ENCODE peak calls at places on chromosomes 13 and 19, in six cellular contexts. W is HT-29; I is breast epithelium; B is activated naive CD4-positive, alpha-beta T cell treated with Interleukin-2 at 50 U/mL for 16 hours; N is Caki2; K is Caco-2. E is an unnamed sample.

GRCh38 chr13:43551897-43552456 is 234.8 kb downstream of the ENOX1 start:
- DNase-seq in W (no peak), I (no peak), B (no peak), N (no peak), K (peak; percentile 34), E (no peak)

GRCh38 chr19:7766535-7766934 is 3.5 kb downstream of the CLEC4M start:
- DNase-seq in W (no peak), I (no peak), B (no peak), N (no peak), K (no peak), E (no peak)

GRCh38 chr19:49920624-49921363 is 8.2 kb upstream of the ATF5 start:
- DNase-seq in W (no peak), I (no peak), B (no peak), N (no peak), K (no peak), E (no peak)

GRCh38 chr19:14479309-14479984 is 4.3 kb upstream of the PTGER1 start:
- DNase-seq in W (no peak), I (no peak), B (no peak), N (no peak), K (no peak), E (no peak)

GRCh38 chr13:66305960-66306617 is 924.0 kb downstream of the PCDH9 start:
- DNase-seq in W (no peak), I (no peak), B (no peak), N (no peak), K (no peak), E (no peak)

GRCh38 chr13:27079421-27079958 is 92.1 kb downstream of the USP12 start:
- DNase-seq in W (no peak), I (no peak), B (no peak), N (peak; percentile 53), K (no peak), E (peak; percentile 77)

GRCh38 chr19:50658438-50659317 is 9.4 kb downstream of the C19orf81 start:
- DNase-seq in W (no peak), I (no peak), B (peak; percentile 37), N (peak; percentile 95), K (no peak), E (peak; percentile 24)

GRCh38 chr19:49855277-49855675 is 4.3 kb downstream of the PTOV1 start:
- DNase-seq in W (no peak), I (no peak), B (no peak), N (no peak), K (no peak), E (no peak)

GRCh38 chr19:46412034-46412982 is 1.1 kb downstream of the CCDC8 start:
- DNase-seq in W (no peak), I (no peak), B (no peak), N (no peak), K (no peak), E (no peak)

GRCh38 chr13:28097503-28097902 is 2.9 kb downstream of the FLT3 start:
- DNase-seq in W (no peak), I (no peak), B (no peak), N (no peak), K (no peak), E (no peak)

GRCh38 chr19:34731019-34731829 is 2.8 kb upstream of the ZNF181 start:
- DNase-seq in W (no peak), I (no peak), B (no peak), N (no peak), K (no peak), E (no peak)

GRCh38 chr13:89401209-89401810 is 1730.1 kb downstream of the SLITRK5 start:
- DNase-seq in W (peak; percentile 65), I (no peak), B (no peak), N (peak; percentile 58), K (no peak), E (peak; percentile 85)

GRCh38 chr13:80469841-80470378 is 129.0 kb upstream of the SPRY2 start:
- DNase-seq in W (no peak), I (no peak), B (no peak), N (no peak), K (no peak), E (peak; percentile 99)

GRCh38 chr13:110643768-110644421 is 28.6 kb downstream of the NAXD start:
- DNase-seq in W (no peak), I (no peak), B (no peak), N (no peak), K (no peak), E (no peak)

GRCh38 chr13:99577934-99578917 is 77.0 kb downstream of the TM9SF2 start:
- DNase-seq in W (peak; percentile 36), I (no peak), B (no peak), N (no peak), K (no peak), E (peak; percentile 63)

GRCh38 chr19:18340990-18341868 is 831 bp downstream of the PGPEP1 start:
- DNase-seq in W (peak; percentile 36), I (peak; percentile 57), B (peak; percentile 72), N (peak; percentile 39), K (peak; percentile 58), E (peak; percentile 50)

GRCh38 chr19:37905936-37906867 is at the start of gene WDR87:
- DNase-seq in W (peak; percentile 73), I (peak; percentile 54), B (peak; percentile 42), N (no peak), K (peak; percentile 92), E (peak; percentile 37)

GRCh38 chr13:35891973-35892441 is 239.2 kb downstream of the DCLK1 start:
- DNase-seq in W (no peak), I (no peak), B (no peak), N (peak; percentile 21), K (no peak), E (peak; percentile 23)

GRCh38 chr13:35690546-35690945 is 214.1 kb upstream of the MAB21L1 start:
- DNase-seq in W (no peak), I (no peak), B (no peak), N (no peak), K (no peak), E (peak; percentile 52)

GRCh38 chr13:24212674-24213073 is 52.2 kb downstream of the SPATA13 start:
- DNase-seq in W (no peak), I (no peak), B (no peak), N (no peak), K (no peak), E (peak; percentile 28)

GRCh38 chr13:95298971-95299627 is 2.2 kb downstream of the ABCC4 start:
- DNase-seq in W (no peak), I (no peak), B (no peak), N (peak; percentile 74), K (peak; percentile 24), E (peak; percentile 90)

GRCh38 chr13:35723820-35724219 is 247.3 kb upstream of the MAB21L1 start:
- DNase-seq in W (no peak), I (no peak), B (no peak), N (no peak), K (no peak), E (peak; percentile 56)

E was measured in choroid plexus epithelial cell.